ENCODE peak calls at places on chromosomes 3 and 15, in seven cellular contexts. H is ovary, T is cardiac muscle cell, E is sigmoid colon, R is A549, Y is lower leg skin, Z is Panc1. P is an unnamed sample.

GRCh38 chr3:53337167-53337940 is 10.0 kb downstream of the DCP1A start:
- DNase-seq in Y (no peak), H (no peak), E (no peak), T (no peak), R (no peak), Z (no peak), P (no peak)

GRCh38 chr15:95826831-95827230 is 503.7 kb upstream of the NR2F2 start:
- DNase-seq in H (no peak), T (no peak), Y (no peak), E (no peak), Z (no peak), R (no peak), P (no peak)

GRCh38 chr3:128481438-128481942 is 11.5 kb downstream of the GATA2 start:
- DNase-seq in Y (no peak), H (no peak), R (no peak), Z (no peak), T (no peak), E (no peak), P (peak)

GRCh38 chr15:97867870-97868269 is 92.6 kb upstream of the ARRDC4 start:
- DNase-seq in E (no peak), R (no peak), Z (no peak), H (no peak), Y (no peak), T (peak), P (no peak)

GRCh38 chr3:56421205-56421604 is 47.1 kb downstream of the ERC2 start:
- DNase-seq in T (no peak), R (no peak), Z (no peak), E (no peak), Y (no peak), H (no peak), P (no peak)

GRCh38 chr3:12901631-12902045 is 60.3 kb upstream of the RPL32 start:
- DNase-seq in E (no peak), H (no peak), Y (no peak), T (no peak), Z (no peak), R (no peak), P (no peak)

GRCh38 chr15:92051726-92052125 is 198.2 kb downstream of the SLCO3A1 start:
- DNase-seq in H (no peak), Z (no peak), E (no peak), R (no peak), Y (no peak), T (no peak), P (no peak)

GRCh38 chr3:54538346-54538745 is 389.5 kb downstream of the LRTM1 start:
- DNase-seq in E (no peak), T (peak), H (no peak), Y (no peak), Z (no peak), R (peak), P (no peak)

GRCh38 chr3:113079532-113079931 is 88.7 kb downstream of the GTPBP8 start:
- DNase-seq in R (no peak), Y (no peak), T (no peak), E (no peak), H (no peak), Z (no peak), P (peak)

GRCh38 chr3:87333393-87333892 is 57.1 kb upstream of the POU1F1 start:
- DNase-seq in H (no peak), T (no peak), E (no peak), R (peak), Z (peak), Y (no peak), P (peak)

GRCh38 chr3:53974314-53974713 is 82.7 kb upstream of the SELENOK start:
- DNase-seq in Y (no peak), T (no peak), H (no peak), Z (no peak), R (no peak), E (no peak), P (peak)

GRCh38 chr3:171811059-171811912 is 1.0 kb upstream of the PLD1 start:
- DNase-seq in R (peak), Z (peak), H (peak), T (no peak), Y (peak), E (peak), P (peak)

GRCh38 chr3:146975476-146975875 is 370.3 kb upstream of the PLSCR5 start:
- DNase-seq in Z (no peak), E (no peak), Y (no peak), H (no peak), T (no peak), R (no peak), P (no peak)

GRCh38 chr3:30747771-30748281 is 141.4 kb downstream of the TGFBR2 start:
- DNase-seq in R (peak), E (no peak), T (peak), Z (no peak), H (no peak), Y (no peak), P (peak)
- TF ChIP-seq CTCF in R (peak), E (no peak), T (peak), Z (peak), H (peak), Y (no peak), P (peak)

GRCh38 chr15:76974456-76975083 is 20.4 kb upstream of the PSTPIP1 start:
- DNase-seq in Y (no peak), E (no peak), Z (no peak), H (no peak), T (no peak), R (no peak), P (no peak)

GRCh38 chr15:76976572-76977270 is 18.2 kb upstream of the PSTPIP1 start:
- DNase-seq in E (no peak), Y (no peak), R (no peak), T (no peak), Z (no peak), H (no peak), P (no peak)

GRCh38 chr15:76973362-76973743 is 21.6 kb upstream of the PSTPIP1 start:
- DNase-seq in Z (peak), H (peak), E (no peak), Y (no peak), R (peak), T (peak), P (peak)

GRCh38 chr15:76973906-76974305 is 21.0 kb upstream of the PSTPIP1 start:
- DNase-seq in Y (no peak), T (no peak), Z (no peak), E (no peak), R (no peak), H (no peak), P (no peak)

GRCh38 chr15:76972420-76973361 is 22.2 kb upstream of the PSTPIP1 start:
- DNase-seq in Z (no peak), H (peak), T (no peak), R (no peak), E (no peak), Y (no peak), P (peak)
- H3K4me3 ChIP-seq in Z (no peak), H (peak), T (no peak), R (no peak), E (peak), Y (no peak), P (peak)

GRCh38 chr3:111277226-111277625 is 205.6 kb downstream of the NECTIN3 start:
- DNase-seq in Y (no peak), H (no peak), Z (no peak), E (no peak), R (peak), T (peak), P (peak)
- TF ChIP-seq CTCF in Y (no peak), H (no peak), Z (no peak), E (no peak), R (no peak), T (peak), P (peak)

GRCh38 chr15:29917600-29918597 is 95.6 kb upstream of the TJP1 start:
- DNase-seq in Z (no peak), Y (no peak), T (no peak), H (no peak), E (no peak), R (peak), P (peak)

GRCh38 chr15:29919380-29919881 is 97.2 kb upstream of the TJP1 start:
- DNase-seq in Z (no peak), Y (no peak), T (no peak), E (no peak), R (no peak), H (no peak), P (no peak)

GRCh38 chr15:29922191-29922590 is 99.9 kb upstream of the TJP1 start:
- DNase-seq in Z (no peak), H (no peak), R (no peak), E (no peak), T (no peak), Y (no peak), P (no peak)

GRCh38 chr15:29921130-29921601 is 98.9 kb upstream of the TJP1 start:
- DNase-seq in Y (no peak), Z (no peak), T (peak), R (peak), H (no peak), E (no peak), P (no peak)

GRCh38 chr15:29920515-29920914 is 98.2 kb upstream of the TJP1 start:
- DNase-seq in H (no peak), R (peak), E (no peak), T (no peak), Z (no peak), Y (peak), P (no peak)
- H3K4me3 ChIP-seq in H (no peak), R (peak), E (no peak), T (no peak), Z (no peak), Y (no peak), P (no peak)

GRCh38 chr15:88241060-88241459 is 15.5 kb downstream of the NTRK3 start:
- DNase-seq in H (no peak), T (no peak), Y (no peak), R (no peak), Z (no peak), E (no peak), P (no peak)
- TF ChIP-seq CTCF in H (no peak), T (no peak), Y (no peak), R (peak), Z (no peak), E (no peak), P (no peak)

DNA sequence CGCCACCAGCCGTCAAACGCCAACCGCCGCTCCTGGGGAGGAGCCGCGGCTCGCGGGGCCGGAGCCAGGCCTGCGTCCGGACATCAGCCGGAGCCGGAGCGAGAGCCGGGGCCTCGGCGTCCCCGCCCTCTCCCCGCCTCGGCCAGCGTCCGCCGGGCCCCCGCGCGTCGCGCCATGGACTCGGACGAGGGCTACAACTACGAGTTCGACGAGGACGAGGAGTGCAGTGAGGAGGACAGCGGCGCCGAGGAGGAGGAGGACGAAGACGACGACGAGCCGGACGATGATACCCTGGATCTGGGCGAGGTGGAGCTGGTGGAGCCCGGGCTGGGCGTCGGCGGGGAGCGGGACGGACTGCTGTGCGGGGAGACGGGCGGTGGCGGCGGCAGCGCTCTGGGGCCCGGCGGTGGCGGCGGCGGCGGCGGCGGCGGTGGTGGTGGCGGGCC is 359 bp downstream of the ARIH1 start:
- DNase-seq in Z (no peak), R (no peak), Y (peak), T (peak), E (no peak), H (no peak), P (no peak)
- H3K4me3 ChIP-seq in Z (peak), R (peak), Y (peak), T (peak), E (peak), H (peak), P (peak)

DNA sequence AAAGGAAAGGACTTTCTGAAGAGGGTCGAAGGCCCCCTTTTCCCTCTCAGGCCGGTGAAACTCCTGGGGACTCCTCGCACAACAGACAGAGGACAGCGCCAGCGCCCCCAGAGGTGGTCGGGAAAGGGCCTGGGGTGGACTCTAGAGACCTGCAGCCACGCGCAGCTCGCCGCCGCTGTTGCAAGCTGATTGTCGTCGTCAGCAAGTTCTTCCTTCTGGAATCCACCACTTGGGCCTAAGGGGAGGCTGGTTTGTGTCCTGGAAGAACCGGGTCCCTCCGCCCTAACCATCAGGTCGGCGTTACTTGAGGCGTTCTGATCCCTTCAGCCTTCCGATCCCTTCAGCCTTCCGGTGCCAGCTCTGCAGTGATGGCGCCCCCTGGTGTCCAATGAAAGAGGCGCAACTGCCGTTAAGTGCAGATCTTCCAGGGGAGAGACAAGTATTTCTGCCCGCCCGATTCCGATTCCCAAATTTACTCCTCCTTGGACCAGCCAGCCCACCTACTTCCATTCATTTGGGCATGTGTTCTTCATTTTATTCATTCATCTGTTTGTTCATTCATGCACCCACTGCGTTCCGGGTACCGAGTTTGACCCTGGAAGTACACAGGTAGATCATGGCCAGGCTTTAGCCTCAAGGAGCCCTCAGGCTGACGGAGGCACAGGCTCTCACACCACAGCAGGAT is 77.2 kb upstream of the SLC6A11 start:
- DNase-seq in H (peak), E (peak), R (peak), T (peak), Z (peak), Y (peak), P (peak)
- TF ChIP-seq CTCF in H (peak), E (peak), R (peak), T (peak), Z (peak), Y (peak), P (peak)